ENCODE peak calls at places on chromosome 12, in eight cellular contexts. Z is ovary, J is left ventricle myocardium inferior, P is heart right ventricle, E is pancreas, W is prostate gland, D is kidney, B is stomach. O is an unnamed sample.

GRCh38 chr12:4567073-4567881 is 5.3 kb downstream of the DYRK4 start:
- DNase-seq in J (no peak), W (no peak), E (no peak), Z (no peak), P (no peak), B (no peak), D (no peak), O (no peak)

GRCh38 chr12:112965643-112966042 is 12.7 kb upstream of the OAS2 start:
- DNase-seq in J (no peak), E (no peak), P (no peak), W (no peak), D (no peak), B (no peak), Z (no peak), O (no peak)

GRCh38 chr12:121441555-121441954 is 41.6 kb downstream of the RNF34 start:
- DNase-seq in P (no peak), J (no peak), D (no peak), W (no peak), E (no peak), Z (no peak), B (peak; percentile 57), O (no peak)

GRCh38 chr12:94340568-94340967 is 119.1 kb downstream of the CEP83 start:
- DNase-seq in D (no peak), W (no peak), J (no peak), P (no peak), Z (no peak), E (no peak), B (no peak), O (no peak)

GRCh38 chr12:98253641-98254040 is 261.7 kb upstream of the TMPO start:
- DNase-seq in E (no peak), B (no peak), W (no peak), Z (no peak), D (no peak), J (no peak), P (no peak), O (no peak)

GRCh38 chr12:22969521-22969920 is 344.6 kb downstream of the ETNK1 start:
- DNase-seq in Z (no peak), W (no peak), P (no peak), J (no peak), E (no peak), D (no peak), B (no peak), O (no peak)

GRCh38 chr12:45183263-45183662 is 32.6 kb upstream of the ANO6 start:
- DNase-seq in J (no peak), Z (no peak), D (no peak), E (no peak), P (no peak), B (no peak), W (no peak), O (peak; percentile 37)

GRCh38 chr12:23525450-23526072 is 423.9 kb downstream of the SOX5 start:
- DNase-seq in J (no peak), Z (no peak), W (no peak), P (no peak), E (no peak), B (no peak), D (no peak), O (no peak)

GRCh38 chr12:57452181-57452936 is 2.7 kb upstream of the INHBE start:
- DNase-seq in P (peak; percentile 75), D (no peak), E (no peak), W (no peak), B (no peak), Z (no peak), J (peak; percentile 38), O (no peak)

GRCh38 chr12:30395190-30395589 is 300.5 kb downstream of the IPO8 start:
- DNase-seq in D (no peak), P (no peak), J (no peak), B (no peak), E (no peak), W (no peak), Z (no peak), O (no peak)

GRCh38 chr12:94618995-94619695 is 31.2 kb downstream of the TMCC3 start:
- DNase-seq in Z (no peak), B (no peak), J (no peak), E (no peak), W (no peak), D (no peak), P (no peak), O (no peak)

GRCh38 chr12:93447555-93448265 is 6.0 kb upstream of the UBE2N start:
- DNase-seq in P (no peak), D (no peak), B (no peak), W (no peak), E (no peak), J (no peak), Z (no peak), O (no peak)

GRCh38 chr12:52971701-52972329 is 22.9 kb downstream of the KRT18 start:
- DNase-seq in B (no peak), D (no peak), J (no peak), Z (no peak), P (no peak), W (peak; percentile 23), E (no peak), O (no peak)

GRCh38 chr12:45745861-45746277 is 16.4 kb downstream of the ARID2 start:
- DNase-seq in P (no peak), W (no peak), B (no peak), J (no peak), E (no peak), Z (no peak), D (no peak), O (peak; percentile 34)

GRCh38 chr12:26007563-26007962 is 49.1 kb downstream of the RASSF8 start:
- DNase-seq in E (no peak), J (no peak), Z (no peak), W (no peak), D (no peak), P (no peak), B (no peak), O (no peak)

DNA sequence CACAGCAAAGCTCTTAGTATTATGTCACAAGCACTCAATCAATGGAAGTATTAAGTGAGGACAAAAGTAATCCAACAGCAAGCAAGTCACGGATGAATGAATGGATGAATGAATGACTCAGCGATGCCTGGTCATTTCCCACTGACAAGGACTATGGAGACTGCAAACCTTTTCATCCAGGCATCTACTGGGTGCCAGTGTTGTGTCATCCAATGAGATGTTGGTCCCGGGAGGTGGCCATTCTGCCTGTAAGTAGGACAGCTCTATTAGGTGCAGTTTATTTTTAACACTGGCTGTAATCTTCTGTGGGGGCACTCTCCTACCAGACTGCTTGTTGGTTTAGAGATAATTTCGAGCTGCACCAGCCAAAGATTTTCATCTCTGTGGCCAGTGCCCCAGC is 39.4 kb downstream of the STAB2 start:
- DNase-seq in Z (no peak), W (peak; percentile 43), B (peak; percentile 42), P (peak; percentile 79), D (no peak), J (peak; percentile 43), E (no peak), O (no peak)
- TF ChIP-seq CTCF in Z (no peak), W (peak; percentile 52), B (no peak), P (peak; percentile 70), D (no peak), J (peak; percentile 59), E (no peak), O (no peak)

GRCh38 chr12:1573960-1574862 is 20.2 kb downstream of the FBXL14 start:
- DNase-seq in B (no peak), P (no peak), E (no peak), Z (no peak), W (no peak), J (no peak), D (no peak), O (no peak)

GRCh38 chr12:1575287-1575798 is 19.0 kb downstream of the FBXL14 start:
- DNase-seq in J (no peak), P (no peak), E (no peak), B (no peak), D (no peak), Z (peak; percentile 48), W (peak; percentile 54), O (no peak)

GRCh38 chr12:1574863-1575254 is 19.5 kb downstream of the FBXL14 start:
- DNase-seq in E (no peak), P (no peak), D (no peak), Z (no peak), B (no peak), W (no peak), J (no peak), O (no peak)

GRCh38 chr12:1575799-1576401 is 18.5 kb downstream of the FBXL14 start:
- DNase-seq in E (no peak), D (no peak), W (peak; percentile 74), J (no peak), P (no peak), Z (no peak), B (no peak), O (no peak)

DNA sequence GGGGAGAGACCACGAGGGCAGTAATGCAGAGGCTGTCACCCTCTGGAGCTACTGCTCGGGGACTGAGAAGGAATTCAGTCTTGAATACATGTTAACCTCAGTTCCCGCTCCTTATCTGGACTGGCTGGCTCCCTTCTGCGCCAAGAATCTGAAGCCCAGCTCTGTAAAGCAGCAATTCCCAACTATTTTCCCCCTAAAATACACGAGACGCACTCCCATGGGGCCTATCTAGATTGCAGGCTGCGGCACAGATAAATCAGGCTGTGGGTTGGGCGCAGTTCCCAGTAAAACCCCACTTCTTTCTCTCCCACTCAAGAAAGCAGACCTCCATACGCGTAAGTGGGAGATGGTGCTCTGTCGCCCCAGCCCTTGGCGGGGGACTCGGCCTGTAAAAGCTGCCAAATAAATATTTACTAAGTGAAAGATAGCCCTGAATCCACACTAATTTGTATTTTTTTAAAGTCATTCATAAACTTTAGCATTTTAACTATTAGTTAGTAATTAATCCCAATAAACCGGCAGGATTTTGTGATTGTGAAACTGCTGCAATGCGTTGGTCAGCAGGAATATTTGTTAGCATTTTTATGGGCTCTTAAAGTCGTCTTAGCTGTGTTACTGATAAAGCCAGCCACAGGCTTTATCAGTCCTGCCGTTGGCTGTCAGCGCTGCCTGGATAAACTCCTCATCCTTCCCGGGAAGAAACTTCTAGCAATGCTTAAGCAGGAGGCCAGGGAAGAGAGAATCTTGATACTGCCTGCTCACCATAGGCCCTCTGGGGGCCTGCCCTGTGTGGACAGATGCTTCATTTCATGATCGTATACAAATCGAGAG is 17.8 kb downstream of the FBXL14 start:
- DNase-seq in W (peak; percentile 54), D (peak; percentile 90), Z (peak; percentile 65), J (no peak), E (peak; percentile 49), P (peak; percentile 55), B (no peak), O (no peak)
- TF ChIP-seq CTCF in W (peak; percentile 5), D (no peak), Z (no peak), J (no peak), E (no peak), P (no peak), B (no peak), O (no peak)

GRCh38 chr12:40325349-40325960 is 100.7 kb downstream of the LRRK2 start:
- DNase-seq in W (no peak), E (no peak), D (no peak), Z (no peak), B (no peak), J (no peak), P (no peak), O (peak; percentile 76)
- TF ChIP-seq CTCF in W (no peak), E (no peak), D (no peak), Z (no peak), B (no peak), J (peak; percentile 53), P (peak; percentile 51), O (peak; percentile 90)

DNA sequence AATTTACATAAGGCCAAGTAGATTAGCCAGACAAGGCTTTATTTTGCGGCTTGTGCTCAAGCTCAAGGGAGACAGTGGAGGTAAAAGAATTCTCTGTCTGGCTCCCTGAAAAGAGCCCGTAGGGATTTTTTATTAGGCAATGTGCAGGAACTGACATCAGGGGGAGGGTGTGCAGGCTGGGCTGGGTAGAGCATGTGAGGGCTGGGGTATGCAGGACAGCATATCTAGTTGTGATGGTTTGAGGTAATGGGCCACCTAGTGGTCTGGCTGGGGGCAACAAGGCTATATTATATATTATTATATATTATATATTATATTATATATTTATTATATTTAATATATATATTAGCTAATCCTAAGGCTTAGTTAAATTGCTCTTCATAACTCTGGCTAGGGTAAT is 102.1 kb downstream of the TMEM117 start:
- DNase-seq in J (no peak), E (no peak), W (no peak), P (no peak), Z (no peak), B (no peak), D (no peak), O (no peak)
- TF ChIP-seq CTCF in J (no peak), E (no peak), W (no peak), P (no peak), Z (no peak), B (no peak), D (no peak), O (peak; percentile 8)